ENCODE peak calls at places on chromosomes 3 and 15, in six cellular contexts. M, K, Z, G, H and B are unnamed samples.

GRCh38 chr3:11878837-11879236 is 32.2 kb upstream of the TAMM41 start:
- DNase-seq in M (peak), K (peak), Z (no peak), G (no peak), H (no peak), B (no peak)

GRCh38 chr15:62165029-62165792 is at the start of gene C2CD4B:
- DNase-seq in M (no peak), K (peak), Z (no peak), G (no peak), H (no peak), B (no peak)

GRCh38 chr3:122247825-122248185 is 64.3 kb downstream of the CASR start:
- DNase-seq in M (no peak), K (no peak), Z (no peak), G (no peak), H (no peak), B (no peak)

GRCh38 chr15:47388299-47388698 is 329.0 kb upstream of the SEMA6D start:
- DNase-seq in M (no peak), K (no peak), Z (no peak), G (no peak), H (no peak), B (no peak)

GRCh38 chr3:34005886-34006285 is 207.5 kb downstream of the PDCD6IP start:
- DNase-seq in M (no peak), K (no peak), Z (no peak), G (no peak), H (peak), B (no peak)

GRCh38 chr15:74330861-74331408 is 36.5 kb downstream of the CYP11A1 start:
- DNase-seq in M (no peak), K (no peak), Z (no peak), G (no peak), H (no peak), B (no peak)

GRCh38 chr3:72976182-72976825 is 20.3 kb upstream of the PPP4R2 start:
- DNase-seq in M (no peak), K (no peak), Z (no peak), G (no peak), H (no peak), B (no peak)

GRCh38 chr3:139185482-139185881 is 140.8 kb upstream of the PRR23C start:
- DNase-seq in M (no peak), K (no peak), Z (no peak), G (no peak), H (no peak), B (no peak)

GRCh38 chr3:171950373-171950772 is 89.0 kb upstream of the FNDC3B start:
- DNase-seq in M (peak), K (peak), Z (no peak), G (no peak), H (no peak), B (peak)

GRCh38 chr3:111874177-111874820 is 15.2 kb downstream of the PHLDB2 start:
- DNase-seq in M (peak), K (peak), Z (no peak), G (no peak), H (no peak), B (no peak)

GRCh38 chr15:30923429-30923828 is 19.7 kb downstream of the FAN1 start:
- DNase-seq in M (no peak), K (peak), Z (no peak), G (no peak), H (no peak), B (no peak)

GRCh38 chr3:126441256-126441880 is 34.3 kb downstream of the ZXDC start:
- DNase-seq in M (no peak), K (no peak), Z (no peak), G (no peak), H (no peak), B (no peak)

GRCh38 chr15:57881361-57881760 is 174.8 kb downstream of the POLR2M start:
- DNase-seq in M (no peak), K (no peak), Z (no peak), G (no peak), H (no peak), B (no peak)

GRCh38 chr15:82063055-82063454 is 17.2 kb upstream of the MEX3B start:
- DNase-seq in M (no peak), K (peak), Z (no peak), G (no peak), H (no peak), B (no peak)

GRCh38 chr15:96355561-96356129 is 25.1 kb downstream of the NR2F2 start:
- DNase-seq in M (no peak), K (peak), Z (no peak), G (no peak), H (no peak), B (no peak)

GRCh38 chr3:132347095-132347494 is 29.9 kb downstream of the ACP3 start:
- DNase-seq in M (no peak), K (no peak), Z (no peak), G (no peak), H (no peak), B (no peak)

GRCh38 chr15:25248583-25249235 is 190.1 kb downstream of the UBE3A start:
- DNase-seq in M (no peak), K (no peak), Z (no peak), G (no peak), H (no peak), B (no peak)

GRCh38 chr3:151766454-151766853 is 32.7 kb downstream of the AADACL2 start:
- DNase-seq in M (no peak), K (no peak), Z (no peak), G (no peak), H (no peak), B (no peak)

GRCh38 chr15:83362706-83363105 is 78.2 kb upstream of the BNC1 start:
- DNase-seq in M (no peak), K (no peak), Z (no peak), G (no peak), H (no peak), B (no peak)

GRCh38 chr3:136042608-136043221 is 77.2 kb downstream of the PPP2R3A start:
- DNase-seq in M (peak), K (peak), Z (no peak), G (no peak), H (no peak), B (no peak)

GRCh38 chr3:4421121-4421520 is 45.9 kb downstream of the SUMF1 start:
- DNase-seq in M (peak), K (no peak), Z (no peak), G (no peak), H (no peak), B (peak)

GRCh38 chr3:131217296-131217741 is 164.3 kb upstream of the NUDT16 start:
- DNase-seq in M (peak), K (no peak), Z (no peak), G (no peak), H (no peak), B (no peak)

GRCh38 chr3:43086460-43087165 is 19.3 kb downstream of the POMGNT2 start:
- DNase-seq in M (no peak), K (no peak), Z (no peak), G (no peak), H (no peak), B (no peak)

GRCh38 chr3:71504250-71505036 is 79.1 kb downstream of the FOXP1 start:
- DNase-seq in M (peak), K (no peak), Z (no peak), G (no peak), H (peak), B (no peak)